ENCODE peak calls at places on chromosomes 5 and 9, in nine cellular contexts. I is Panc1; Z is SJSA1; J is endothelial cell of umbilical vein; N is GM23338; P is PC-3; C is dorsolateral prefrontal cortex; K is mesendoderm; M is CD4-positive, CD25-positive, alpha-beta regulatory T cell. T is an unnamed sample.

GRCh38 chr9:79766091-79766490 is 194.3 kb downstream of the TLE4 start:
- DNase-seq in I (no peak), Z (no peak), J (no peak), N (no peak), P (peak), C (peak), K (no peak), M (no peak), T (no peak)

GRCh38 chr9:87871425-87872078 is 11.1 kb upstream of the SPATA31E1 start:
- DNase-seq in I (no peak), Z (no peak), J (no peak), N (no peak), P (no peak), C (no peak), K (no peak), M (no peak), T (no peak)

GRCh38 chr9:73116030-73116429 is 35.6 kb upstream of the ANXA1 start:
- DNase-seq in I (no peak), Z (no peak), J (no peak), N (no peak), P (peak), C (no peak), K (no peak), M (no peak), T (no peak)

GRCh38 chr9:130824616-130825015 is 10.4 kb upstream of the ABL1 start:
- DNase-seq in I (no peak), Z (no peak), J (peak), N (no peak), P (no peak), C (no peak), K (no peak), M (no peak), T (no peak)

GRCh38 chr5:172410839-172411238 is 43.5 kb downstream of the SH3PXD2B start:
- DNase-seq in I (no peak), Z (no peak), J (no peak), N (no peak), P (no peak), C (no peak), K (no peak), M (no peak), T (no peak)

GRCh38 chr5:173314166-173314952 is 13.9 kb downstream of the STC2 start:
- DNase-seq in I (no peak), Z (no peak), J (no peak), N (no peak), P (no peak), C (no peak), K (no peak), M (no peak), T (no peak)

GRCh38 chr9:88992556-88992955 is 1.3 kb downstream of the S1PR3 start:
- DNase-seq in I (no peak), Z (no peak), J (peak), N (no peak), P (no peak), C (no peak), K (no peak), M (no peak), T (no peak)

GRCh38 chr5:91382530-91383026 is 539 bp downstream of the ARRDC3 start:
- DNase-seq in I (peak), Z (no peak), J (peak), N (peak), P (peak), C (peak), K (peak), M (peak), T (no peak)

GRCh38 chr5:56264417-56265025 is 31.4 kb upstream of the ANKRD55 start:
- DNase-seq in I (no peak), Z (no peak), J (no peak), N (peak), P (peak), C (peak), K (peak), M (peak), T (no peak)

GRCh38 chr9:34501889-34502425 is 20.8 kb downstream of the ENHO start:
- DNase-seq in I (no peak), Z (peak), J (peak), N (peak), P (peak), C (peak), K (peak), M (no peak), T (no peak)

GRCh38 chr9:95642189-95642588 is 125.4 kb upstream of the PTCH1 start:
- DNase-seq in I (no peak), Z (no peak), J (no peak), N (no peak), P (no peak), C (no peak), K (no peak), M (no peak), T (no peak)

GRCh38 chr5:19322716-19323485 is 665.1 kb downstream of the CDH18 start:
- DNase-seq in I (no peak), Z (no peak), J (no peak), N (peak), P (peak), C (no peak), K (peak), M (no peak), T (no peak)

GRCh38 chr9:81635526-81636279 is 53.6 kb downstream of the TLE1 start:
- DNase-seq in I (no peak), Z (no peak), J (no peak), N (no peak), P (no peak), C (no peak), K (no peak), M (no peak), T (no peak)

GRCh38 chr5:138011991-138012390 is 20.9 kb downstream of the FAM13B start:
- DNase-seq in I (no peak), Z (no peak), J (no peak), N (no peak), P (peak), C (no peak), K (no peak), M (no peak), T (no peak)

GRCh38 chr9:21709464-21710058 is 92.9 kb upstream of the MTAP start:
- DNase-seq in I (no peak), Z (no peak), J (peak), N (peak), P (peak), C (no peak), K (peak), M (peak), T (peak)

GRCh38 chr9:3475300-3476020 is 50.3 kb downstream of the RFX3 start:
- DNase-seq in I (no peak), Z (no peak), J (peak), N (no peak), P (no peak), C (no peak), K (peak), M (no peak), T (no peak)

GRCh38 chr9:85200726-85201402 is 531.3 kb downstream of the NTRK2 start:
- DNase-seq in I (no peak), Z (no peak), J (peak), N (no peak), P (peak), C (no peak), K (no peak), M (no peak), T (no peak)

GRCh38 chr9:33446507-33447403 is 638 bp downstream of the AQP3 start:
- DNase-seq in I (no peak), Z (no peak), J (peak), N (no peak), P (peak), C (no peak), K (peak), M (peak), T (peak)

GRCh38 chr5:115575167-115576070 is 26.9 kb downstream of the TICAM2 start:
- DNase-seq in I (no peak), Z (no peak), J (peak), N (no peak), P (peak), C (no peak), K (no peak), M (no peak), T (no peak)

GRCh38 chr5:157857821-157858526 is 971 bp downstream of the CLINT1 start:
- DNase-seq in I (no peak), Z (no peak), J (peak), N (no peak), P (peak), C (no peak), K (no peak), M (peak), T (peak)

GRCh38 chr9:130246126-130246525 is 19.4 kb upstream of the HMCN2 start:
- DNase-seq in I (no peak), Z (no peak), J (no peak), N (no peak), P (no peak), C (no peak), K (no peak), M (no peak), T (no peak)

GRCh38 chr9:106970976-106971457 is 108.1 kb downstream of the ZNF462 start:
- DNase-seq in I (no peak), Z (no peak), J (no peak), N (no peak), P (no peak), C (no peak), K (no peak), M (no peak), T (no peak)

GRCh38 chr9:77512876-77513275 is 135.2 kb downstream of the GNA14 start:
- DNase-seq in I (no peak), Z (no peak), J (peak), N (no peak), P (peak), C (no peak), K (no peak), M (no peak), T (no peak)

GRCh38 chr5:137633896-137634295 is 102.0 kb downstream of the KLHL3 start:
- DNase-seq in I (no peak), Z (peak), J (no peak), N (no peak), P (no peak), C (no peak), K (no peak), M (no peak), T (no peak)

GRCh38 chr9:91954841-91955471 is 4.9 kb upstream of the ROR2 start:
- DNase-seq in I (no peak), Z (peak), J (peak), N (peak), P (peak), C (no peak), K (peak), M (no peak), T (peak)

GRCh38 chr5:145738227-145738626 is 96.9 kb downstream of the PRELID2 start:
- DNase-seq in I (no peak), Z (no peak), J (no peak), N (no peak), P (no peak), C (no peak), K (no peak), M (no peak), T (no peak)

GRCh38 chr9:133477992-133478850 is 678 bp downstream of the SLC2A6 start:
- DNase-seq in I (no peak), Z (peak), J (peak), N (peak), P (peak), C (no peak), K (peak), M (no peak), T (no peak)

GRCh38 chr9:78903581-78903980 is 606.7 kb downstream of the PSAT1 start:
- DNase-seq in I (no peak), Z (no peak), J (no peak), N (no peak), P (no peak), C (no peak), K (no peak), M (no peak), T (no peak)

GRCh38 chr5:180367991-180368390 is 14.9 kb upstream of the GFPT2 start:
- DNase-seq in I (no peak), Z (no peak), J (no peak), N (no peak), P (no peak), C (no peak), K (no peak), M (no peak), T (no peak)

GRCh38 chr5:180365829-180366228 is 12.7 kb upstream of the GFPT2 start:
- DNase-seq in I (no peak), Z (no peak), J (no peak), N (no peak), P (peak), C (no peak), K (no peak), M (no peak), T (no peak)

GRCh38 chr5:180364306-180364856 is 11.2 kb upstream of the GFPT2 start:
- DNase-seq in I (no peak), Z (no peak), J (no peak), N (no peak), P (no peak), C (no peak), K (no peak), M (no peak), T (no peak)

GRCh38 chr5:180367300-180367699 is 14.2 kb upstream of the GFPT2 start:
- DNase-seq in I (no peak), Z (no peak), J (no peak), N (no peak), P (no peak), C (no peak), K (no peak), M (no peak), T (no peak)

GRCh38 chr5:180366303-180366702 is 13.2 kb upstream of the GFPT2 start:
- DNase-seq in I (no peak), Z (no peak), J (peak), N (no peak), P (no peak), C (peak), K (no peak), M (no peak), T (no peak)
- H3K4me3 ChIP-seq in I (no peak), Z (no peak), J (no peak), N (no peak), P (no peak), C (no peak), K (no peak), M (no peak), T (no peak)

DNA sequence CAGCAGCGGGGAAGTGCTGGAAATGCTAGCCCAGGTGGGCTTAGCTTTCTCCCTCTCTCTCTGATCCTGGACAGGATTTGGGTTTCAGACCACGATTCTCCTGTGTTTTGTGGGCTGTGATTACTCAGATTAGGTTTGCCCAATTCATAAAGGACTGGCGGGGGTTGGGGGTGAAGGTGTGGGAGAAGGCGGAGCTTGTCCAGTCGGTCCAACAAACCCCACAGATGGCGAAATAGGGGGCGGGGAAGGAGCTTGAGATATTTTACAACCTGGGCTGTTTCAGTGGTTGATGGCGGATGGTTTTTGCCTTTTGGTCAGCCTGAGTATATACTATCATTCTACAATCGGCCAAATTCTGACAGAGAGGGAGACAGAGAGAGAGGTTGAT is 35.2 kb downstream of the PCDHAC2 start:
- DNase-seq in I (no peak), Z (no peak), J (no peak), N (peak), P (peak), C (peak), K (peak), M (no peak), T (no peak)
- H3K27ac ChIP-seq in I (peak), Z (no peak), J (no peak), N (peak), P (peak), C (peak), K (peak), M (no peak), T (no peak)

DNA sequence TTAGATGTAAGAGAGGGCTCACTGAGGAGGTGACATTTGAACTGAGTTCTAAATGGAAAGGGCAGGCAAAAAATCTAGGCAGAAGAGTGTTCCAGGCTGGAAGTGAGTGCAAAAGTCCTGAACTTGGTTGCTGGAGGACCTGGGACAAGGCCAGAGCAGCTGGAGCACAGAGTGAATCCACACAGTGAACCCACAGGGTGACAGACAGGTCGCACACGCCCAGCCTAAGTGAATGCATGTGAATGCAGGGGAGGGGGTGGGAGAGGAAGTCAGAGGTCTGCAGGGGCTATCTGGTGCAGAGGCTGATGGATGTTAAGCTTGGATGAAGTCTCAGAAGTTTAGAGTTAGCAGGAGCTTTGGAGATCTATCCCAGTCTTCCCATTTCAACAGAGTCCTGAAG is 556 bp upstream of the TTF1 start:
- DNase-seq in I (no peak), Z (no peak), J (no peak), N (no peak), P (no peak), C (no peak), K (peak), M (no peak), T (no peak)
- H3K4me3 ChIP-seq in I (no peak), Z (no peak), J (no peak), N (peak), P (peak), C (peak), K (no peak), M (peak), T (peak)

DNA sequence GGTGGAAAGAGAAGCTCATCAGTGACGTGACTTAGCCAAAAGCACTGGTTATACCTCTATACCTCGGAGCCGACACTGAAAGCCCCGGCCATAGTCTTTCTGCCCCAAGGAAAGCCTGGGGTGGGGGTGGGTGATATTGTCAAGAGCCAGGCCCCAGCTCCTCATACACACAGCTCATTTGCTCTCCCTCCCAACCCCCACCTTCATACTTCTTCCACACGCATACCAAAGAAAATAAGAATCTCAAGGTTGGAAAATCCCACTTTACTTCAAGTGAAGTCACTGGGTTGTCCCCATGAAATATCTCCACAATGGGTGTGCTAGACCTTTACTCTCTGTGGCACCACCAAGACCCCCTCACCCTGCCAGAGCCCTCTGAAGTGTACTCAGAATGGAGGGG is 27.1 kb upstream of the MGAT1 start:
- DNase-seq in I (no peak), Z (no peak), J (no peak), N (no peak), P (no peak), C (no peak), K (no peak), M (no peak), T (no peak)
- H3K27ac ChIP-seq in I (no peak), Z (no peak), J (no peak), N (no peak), P (no peak), C (peak), K (no peak), M (peak), T (peak)

DNA sequence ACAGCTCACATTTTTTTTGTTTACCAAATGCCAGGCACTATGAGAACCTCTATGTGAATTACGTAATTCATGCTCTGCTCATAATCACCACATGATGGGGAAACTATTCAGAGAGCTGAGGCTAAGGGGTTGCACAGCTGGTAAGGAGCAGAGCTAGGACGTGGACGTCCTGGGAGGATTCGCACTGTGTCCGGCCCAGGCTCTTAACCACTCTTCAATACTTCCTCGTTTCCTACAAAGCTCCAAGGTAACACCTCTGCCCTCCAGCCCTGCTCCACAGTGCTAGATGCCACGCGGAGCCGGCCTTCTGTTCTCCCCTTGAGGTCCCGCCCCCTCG is 8.7 kb downstream of the PHF19 start:
- DNase-seq in I (no peak), Z (no peak), J (no peak), N (no peak), P (no peak), C (no peak), K (no peak), M (no peak), T (peak)
- H3K4me3 ChIP-seq in I (peak), Z (peak), J (no peak), N (peak), P (peak), C (peak), K (no peak), M (peak), T (peak)

GRCh38 chr5:61329729-61330128 is 2.3 kb upstream of the ZSWIM6 start:
- DNase-seq in I (no peak), Z (no peak), J (peak), N (peak), P (peak), C (no peak), K (no peak), M (no peak), T (no peak)
- H3K27ac ChIP-seq in I (no peak), Z (peak), J (peak), N (no peak), P (peak), C (peak), K (no peak), M (no peak), T (no peak)

DNA sequence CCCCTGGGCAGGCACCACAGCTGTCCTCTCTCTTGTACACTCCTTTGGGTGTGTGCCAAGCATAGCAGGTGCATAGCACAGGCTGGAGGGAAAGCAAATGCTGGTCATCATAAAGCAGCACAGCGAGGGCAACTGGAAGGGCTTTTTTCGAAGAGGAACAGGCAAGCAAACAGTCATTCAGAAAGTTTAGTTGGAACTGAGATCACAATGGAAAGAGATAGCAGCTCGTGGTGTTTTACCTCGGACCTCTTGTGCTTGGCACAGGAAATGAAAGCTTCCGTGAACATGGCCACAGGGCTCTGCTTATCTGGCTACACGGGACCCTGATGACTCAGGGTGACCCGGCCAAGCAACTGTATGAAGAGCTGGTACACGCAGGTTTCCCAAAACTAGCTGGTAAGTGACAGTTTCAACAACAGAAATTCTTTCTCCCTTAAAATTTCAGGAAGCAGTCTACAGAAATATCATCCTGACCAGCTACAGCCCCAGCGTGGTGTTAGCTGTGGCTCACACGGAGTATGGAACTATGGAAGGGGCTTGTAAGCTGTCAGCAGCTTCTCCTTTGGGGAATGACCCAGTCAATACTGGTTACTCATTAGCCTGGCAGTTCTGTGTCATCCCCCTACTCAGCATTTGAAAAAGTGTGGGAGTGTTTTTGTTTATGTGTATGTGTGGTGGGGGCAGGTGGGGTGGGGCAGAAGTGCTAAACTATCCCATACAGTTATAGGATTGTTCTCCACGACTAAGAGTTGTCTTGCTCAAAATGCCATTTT is 48.1 kb downstream of the POC5 start:
- DNase-seq in I (no peak), Z (peak), J (peak), N (no peak), P (peak), C (peak), K (peak), M (peak), T (no peak)
- H3K4me3 ChIP-seq in I (no peak), Z (no peak), J (no peak), N (no peak), P (peak), C (peak), K (no peak), M (peak), T (peak)

T was measured in HL-60.